ENCODE peak calls at places on chromosome 16, in six cellular contexts. One of them, this sample, is unnamed. For H3K4me1 and H3K9me3, the result is how much of the 10 kb centered on the place peaks cover.

GRCh38 chr16:82784567-82784956 is 157.8 kb downstream of the CDH13 start:
- DNase-seq in prostate gland: no peak
- DNase-seq in IMR-90: no peak
- DNase-seq in A673: no peak
- DNase-seq in colonic mucosa: no peak
- DNase-seq in thoracic aorta: no peak
- DNase-seq in this sample: no peak

GRCh38 chr16:56637814-56638750 is at the start of gene MT1A:
- DNase-seq in prostate gland: peak
- DNase-seq in IMR-90: peak
- DNase-seq in A673: no peak
- DNase-seq in colonic mucosa: peak
- DNase-seq in thoracic aorta: peak
- DNase-seq in this sample: no peak

GRCh38 chr16:56606071-56606687 is 2.2 kb upstream of the MT2A start:
- DNase-seq in prostate gland: peak
- DNase-seq in IMR-90: peak
- DNase-seq in A673: no peak
- DNase-seq in colonic mucosa: peak
- DNase-seq in thoracic aorta: no peak
- DNase-seq in this sample: peak

GRCh38 chr16:84498859-84499620 is 5.4 kb downstream of the MEAK7 start:
- DNase-seq in prostate gland: no peak
- DNase-seq in IMR-90: no peak
- DNase-seq in A673: no peak
- DNase-seq in colonic mucosa: no peak
- DNase-seq in thoracic aorta: no peak
- DNase-seq in this sample: no peak

GRCh38 chr16:52456368-52456767 is 90.6 kb downstream of the TOX3 start:
- DNase-seq in prostate gland: no peak
- DNase-seq in IMR-90: no peak
- DNase-seq in A673: no peak
- DNase-seq in colonic mucosa: no peak
- DNase-seq in thoracic aorta: no peak
- DNase-seq in this sample: no peak

GRCh38 chr16:29845656-29846055 is 17.4 kb downstream of the CDIPT start:
- DNase-seq in prostate gland: no peak
- DNase-seq in IMR-90: no peak
- DNase-seq in A673: no peak
- DNase-seq in colonic mucosa: no peak
- DNase-seq in thoracic aorta: no peak
- DNase-seq in this sample: no peak

GRCh38 chr16:87725596-87726235 is 40.1 kb downstream of the KLHDC4 start:
- DNase-seq in prostate gland: no peak
- DNase-seq in IMR-90: peak
- DNase-seq in A673: peak
- DNase-seq in colonic mucosa: no peak
- DNase-seq in thoracic aorta: no peak
- DNase-seq in this sample: no peak

GRCh38 chr16:11034481-11034931 is 90.1 kb downstream of the CLEC16A start:
- DNase-seq in prostate gland: no peak
- DNase-seq in IMR-90: peak
- DNase-seq in A673: no peak
- DNase-seq in colonic mucosa: no peak
- DNase-seq in thoracic aorta: no peak
- DNase-seq in this sample: no peak

GRCh38 chr16:709651-710499 is 4.3 kb upstream of the FBXL16 start:
- DNase-seq in prostate gland: no peak
- DNase-seq in IMR-90: peak
- DNase-seq in A673: peak
- DNase-seq in colonic mucosa: no peak
- DNase-seq in thoracic aorta: no peak
- DNase-seq in this sample: no peak

GRCh38 chr16:53257001-53257400 is 177.3 kb upstream of the RBL2 start:
- DNase-seq in prostate gland: no peak
- DNase-seq in IMR-90: peak
- DNase-seq in A673: no peak
- DNase-seq in colonic mucosa: no peak
- DNase-seq in thoracic aorta: no peak
- DNase-seq in this sample: peak

GRCh38 chr16:20241321-20241720 is 86.0 kb downstream of the GP2 start:
- DNase-seq in prostate gland: no peak
- DNase-seq in IMR-90: no peak
- DNase-seq in A673: no peak
- DNase-seq in colonic mucosa: no peak
- DNase-seq in thoracic aorta: no peak
- DNase-seq in this sample: no peak

GRCh38 chr16:53865492-53865863 is 161.5 kb downstream of the FTO start:
- DNase-seq in prostate gland: no peak
- DNase-seq in IMR-90: no peak
- DNase-seq in A673: peak
- DNase-seq in colonic mucosa: no peak
- DNase-seq in thoracic aorta: no peak
- DNase-seq in this sample: peak

GRCh38 chr16:30941600-30942420 is 7.1 kb upstream of the ORAI3 start:
- DNase-seq in prostate gland: peak
- DNase-seq in IMR-90: peak
- DNase-seq in A673: peak
- DNase-seq in colonic mucosa: peak
- DNase-seq in thoracic aorta: no peak
- DNase-seq in this sample: peak

GRCh38 chr16:31467151-31467550 is 4.8 kb upstream of the TGFB1I1 start:
- DNase-seq in prostate gland: no peak
- DNase-seq in IMR-90: no peak
- DNase-seq in A673: no peak
- DNase-seq in colonic mucosa: no peak
- DNase-seq in thoracic aorta: no peak
- DNase-seq in this sample: no peak

GRCh38 chr16:60203525-60204124 is 1469.5 kb upstream of the GOT2 start:
- DNase-seq in prostate gland: no peak
- DNase-seq in IMR-90: peak
- DNase-seq in A673: peak
- DNase-seq in colonic mucosa: no peak
- DNase-seq in thoracic aorta: no peak
- DNase-seq in this sample: peak

GRCh38 chr16:83913234-83913633 is 14.3 kb downstream of the MLYCD start:
- DNase-seq in prostate gland: no peak
- DNase-seq in IMR-90: no peak
- DNase-seq in A673: no peak
- DNase-seq in colonic mucosa: no peak
- DNase-seq in thoracic aorta: no peak
- DNase-seq in this sample: no peak

GRCh38 chr16:85564277-85565051 is 48.7 kb upstream of the GSE1 start:
- DNase-seq in prostate gland: no peak
- DNase-seq in IMR-90: no peak
- DNase-seq in A673: no peak
- DNase-seq in colonic mucosa: no peak
- DNase-seq in thoracic aorta: no peak
- DNase-seq in this sample: peak

GRCh38 chr16:87855852-87856715 is 13.2 kb downstream of the SLC7A5 start:
- DNase-seq in prostate gland: peak
- DNase-seq in IMR-90: peak
- DNase-seq in A673: no peak
- DNase-seq in colonic mucosa: peak
- DNase-seq in thoracic aorta: no peak
- DNase-seq in this sample: no peak

GRCh38 chr16:11675561-11676511 is 7.6 kb downstream of the SNN start:
- DNase-seq in prostate gland: no peak
- DNase-seq in IMR-90: peak
- DNase-seq in A673: no peak
- DNase-seq in colonic mucosa: peak
- DNase-seq in thoracic aorta: no peak
- DNase-seq in this sample: peak

GRCh38 chr16:49773534-49774486 is 82.1 kb downstream of the ZNF423 start:
- DNase-seq in prostate gland: no peak
- DNase-seq in IMR-90: no peak
- DNase-seq in A673: no peak
- DNase-seq in colonic mucosa: no peak
- DNase-seq in thoracic aorta: no peak
- DNase-seq in this sample: no peak

GRCh38 chr16:17160285-17160854 is 310.4 kb downstream of the XYLT1 start:
- DNase-seq in prostate gland: no peak
- DNase-seq in IMR-90: peak
- DNase-seq in A673: no peak
- DNase-seq in colonic mucosa: no peak
- DNase-seq in thoracic aorta: no peak
- DNase-seq in this sample: no peak

GRCh38 chr16:22977294-22977697 is 163.3 kb downstream of the HS3ST2 start:
- DNase-seq in prostate gland: no peak
- DNase-seq in IMR-90: no peak
- DNase-seq in A673: peak
- DNase-seq in colonic mucosa: no peak
- DNase-seq in thoracic aorta: no peak
- DNase-seq in this sample: peak

DNA sequence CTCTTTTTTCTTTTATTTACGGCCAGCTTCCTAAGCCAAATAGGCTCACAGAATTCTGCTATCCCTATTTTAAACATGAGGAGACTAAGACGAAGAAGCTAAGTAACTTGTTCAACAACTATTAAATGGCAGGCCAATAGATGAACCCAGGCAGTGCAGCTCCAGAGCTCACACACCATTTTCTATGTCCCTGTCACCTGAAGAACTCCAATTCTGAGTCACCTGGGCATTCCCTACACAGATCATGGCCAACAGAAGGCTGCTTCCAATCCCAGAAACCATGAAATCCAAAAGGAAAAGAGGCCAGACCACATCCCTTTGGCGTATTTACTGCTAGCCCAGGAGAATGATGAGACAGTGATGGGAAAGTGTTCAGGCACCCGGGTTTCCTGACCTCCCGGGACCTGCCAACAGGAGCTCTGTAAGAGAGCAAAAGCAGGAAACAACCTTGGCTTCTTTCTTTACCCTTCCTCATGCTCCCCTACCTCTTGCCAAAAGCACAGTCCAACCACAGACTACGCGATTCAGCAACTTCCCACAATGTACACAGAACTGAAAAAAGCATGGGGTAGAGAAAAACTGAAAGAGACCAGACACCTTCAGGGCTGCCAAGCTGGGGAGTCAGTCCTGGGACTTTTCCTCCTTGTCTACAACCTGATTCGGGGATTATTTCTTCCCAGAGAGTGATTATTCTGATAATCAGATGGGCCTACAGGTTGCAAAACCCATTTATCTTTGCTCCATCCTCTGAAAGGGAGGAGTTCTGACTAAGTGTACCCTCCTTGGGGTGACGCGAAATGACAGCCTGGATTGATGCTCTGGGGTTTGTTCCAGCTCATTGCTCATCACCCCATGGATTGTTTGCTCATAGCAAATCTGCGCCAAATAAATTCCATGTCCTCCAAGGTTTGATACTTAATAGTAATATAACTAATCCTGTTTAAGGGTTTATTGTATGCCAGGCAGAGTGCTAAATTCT is 47.8 kb upstream of the HAS3 start:
- DNase-seq in prostate gland: peak
- DNase-seq in IMR-90: peak
- DNase-seq in A673: peak
- DNase-seq in colonic mucosa: no peak
- DNase-seq in thoracic aorta: no peak
- DNase-seq in this sample: peak
- H3K4me1 ChIP-seq in prostate gland: under half
- H3K4me1 ChIP-seq in IMR-90: under half
- H3K4me1 ChIP-seq in A673: under half
- H3K4me1 ChIP-seq in colonic mucosa: under half
- H3K4me1 ChIP-seq in thoracic aorta: under half
- H3K4me1 ChIP-seq in this sample: under half

DNA sequence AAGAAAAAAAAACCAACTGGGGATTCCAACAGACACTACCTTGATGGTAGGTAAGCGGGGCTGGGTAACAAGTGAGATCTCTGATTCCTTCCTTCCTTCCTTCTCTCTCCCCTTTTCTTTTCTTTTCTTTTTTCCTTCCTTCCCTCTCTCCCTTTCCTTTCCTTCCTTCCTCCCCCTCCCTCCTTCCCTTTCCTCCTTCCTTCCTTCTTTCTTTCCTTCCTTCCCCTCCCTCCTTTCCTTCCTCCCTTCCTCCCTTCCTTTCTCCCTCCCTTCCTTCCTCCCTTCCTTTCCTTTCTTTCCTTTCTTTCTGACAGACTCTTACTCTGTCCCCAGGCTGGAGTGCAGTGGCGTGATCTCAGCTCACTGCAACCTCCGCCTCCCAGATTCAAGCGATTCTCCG is 20.0 kb downstream of the OR2C1 start:
- DNase-seq in prostate gland: no peak
- DNase-seq in IMR-90: no peak
- DNase-seq in A673: no peak
- DNase-seq in colonic mucosa: no peak
- DNase-seq in thoracic aorta: no peak
- DNase-seq in this sample: no peak
- H3K9me3 ChIP-seq in prostate gland: under half
- H3K9me3 ChIP-seq in IMR-90: half or more
- H3K9me3 ChIP-seq in A673: under half
- H3K9me3 ChIP-seq in colonic mucosa: under half
- H3K9me3 ChIP-seq in thoracic aorta: half or more
- H3K9me3 ChIP-seq in this sample: under half

DNA sequence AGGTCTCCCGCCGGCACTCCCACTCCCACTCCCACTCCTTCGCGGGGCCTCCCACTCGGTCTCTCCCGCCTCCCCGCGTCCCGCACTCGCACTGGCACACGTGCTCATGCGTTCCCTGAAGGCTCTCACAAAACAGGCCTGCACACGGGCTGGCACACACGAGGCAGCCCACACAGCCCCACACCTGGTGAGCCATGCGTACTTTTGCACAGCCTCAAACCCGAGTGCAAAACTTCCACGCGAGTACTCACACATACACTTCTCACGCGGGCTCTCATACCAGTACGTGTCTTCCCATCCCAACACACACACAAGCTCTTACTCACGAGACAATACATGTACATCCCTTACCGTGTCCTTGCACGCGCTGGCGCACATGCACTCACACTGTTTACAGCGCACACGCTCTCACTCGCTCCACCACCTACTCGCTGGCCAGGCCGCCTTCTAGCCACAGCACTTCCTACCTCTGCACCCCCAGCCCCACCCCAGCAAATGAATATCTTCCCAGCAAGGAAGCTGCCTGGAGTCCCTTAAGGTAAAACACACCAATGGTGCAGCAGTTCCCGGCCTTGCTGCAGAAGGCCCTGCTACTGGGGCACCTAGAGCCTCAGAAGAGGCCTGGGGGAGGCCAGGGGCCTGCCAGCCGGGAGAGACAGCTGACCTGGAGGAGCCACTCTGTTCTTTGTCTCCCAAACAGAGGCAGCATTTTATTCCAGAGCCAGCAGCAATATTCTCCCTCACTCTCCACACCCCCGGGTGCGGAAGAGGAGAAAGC is 533 bp upstream of the KIFC3 start:
- DNase-seq in prostate gland: no peak
- DNase-seq in IMR-90: peak
- DNase-seq in A673: no peak
- DNase-seq in colonic mucosa: no peak
- DNase-seq in thoracic aorta: no peak
- DNase-seq in this sample: peak
- H3K4me1 ChIP-seq in prostate gland: under half
- H3K4me1 ChIP-seq in IMR-90: under half
- H3K4me1 ChIP-seq in A673: half or more
- H3K4me1 ChIP-seq in colonic mucosa: under half
- H3K4me1 ChIP-seq in thoracic aorta: under half
- H3K4me1 ChIP-seq in this sample: under half

DNA sequence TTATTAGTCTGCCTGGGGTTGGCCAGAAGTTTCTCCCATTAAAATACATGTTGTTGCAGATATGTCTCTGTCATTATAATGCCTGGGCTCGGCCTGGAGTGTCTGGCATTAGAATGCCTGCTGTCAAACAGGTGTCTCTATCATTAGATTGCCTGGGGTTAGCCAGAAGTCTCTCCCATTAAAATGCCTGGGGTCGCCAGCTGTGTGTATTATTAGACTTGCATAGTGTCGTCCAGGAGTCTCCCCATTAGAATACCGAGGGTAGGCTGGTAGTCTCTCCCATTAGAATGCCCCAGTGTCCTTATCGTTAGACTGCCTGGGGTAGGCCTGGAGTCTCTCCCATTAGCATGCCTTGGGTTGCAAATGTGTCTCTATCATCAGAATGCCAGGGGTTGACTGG is 2270.8 kb downstream of the TP53TG3F start:
- DNase-seq in prostate gland: no peak
- DNase-seq in IMR-90: no peak
- DNase-seq in A673: no peak
- DNase-seq in colonic mucosa: no peak
- DNase-seq in thoracic aorta: no peak
- DNase-seq in this sample: no peak
- H3K9me3 ChIP-seq in prostate gland: under half
- H3K9me3 ChIP-seq in IMR-90: under half
- H3K9me3 ChIP-seq in A673: under half
- H3K9me3 ChIP-seq in colonic mucosa: under half
- H3K9me3 ChIP-seq in thoracic aorta: under half
- H3K9me3 ChIP-seq in this sample: under half

This sample was measured in mammary epithelial cell.